ENCODE peak calls at places on chromosome 6, in seven cellular contexts. I is stomach, X is neural crest cell, K is CD14-positive monocyte, M is small intestine, D is NCI-H1417 treated with DMSO at 0.1 percent for 48 hours, N is OCI-LY7. B is an unnamed sample.

GRCh38 chr6:71852951-71853350 is 33.4 kb upstream of the RIMS1 start:
- DNase-seq in M (no peak), D (no peak), K (no peak), X (no peak), N (no peak), I (no peak), B (no peak)

GRCh38 chr6:53669592-53669991 is 4.0 kb upstream of the KLHL31 start:
- DNase-seq in D (no peak), M (no peak), K (no peak), X (no peak), I (no peak), N (no peak), B (no peak)

GRCh38 chr6:2719053-2719375 is 31.7 kb downstream of the MYLK4 start:
- DNase-seq in M (no peak), D (no peak), K (no peak), N (no peak), I (no peak), X (no peak), B (no peak)

GRCh38 chr6:21873562-21873961 is 280.0 kb downstream of the SOX4 start:
- DNase-seq in M (no peak), X (no peak), I (no peak), D (no peak), N (no peak), K (no peak), B (no peak)

GRCh38 chr6:63714091-63714490 is 78.5 kb downstream of the PHF3 start:
- DNase-seq in N (no peak), X (no peak), D (no peak), M (no peak), I (no peak), K (no peak), B (no peak)

GRCh38 chr6:137277971-137278602 is 58.9 kb upstream of the IFNGR1 start:
- DNase-seq in M (no peak), K (no peak), X (no peak), N (no peak), D (no peak), I (no peak), B (no peak)

GRCh38 chr6:111238464-111239119 is 151.3 kb downstream of the SLC16A10 start:
- DNase-seq in N (no peak), K (peak; percentile 90), X (no peak), D (no peak), M (no peak), I (no peak), B (no peak)

GRCh38 chr6:42974919-42975505 is 4.0 kb downstream of the PEX6 start:
- DNase-seq in N (no peak), D (no peak), I (no peak), K (no peak), M (no peak), X (no peak), B (no peak)

GRCh38 chr6:37072526-37072925 is 67.1 kb downstream of the FGD2 start:
- DNase-seq in N (no peak), X (no peak), D (no peak), K (no peak), I (no peak), M (no peak), B (peak; percentile 49)

GRCh38 chr6:4124361-4124760 is 11.0 kb downstream of the ECI2 start:
- DNase-seq in M (no peak), D (no peak), K (no peak), I (no peak), N (no peak), X (no peak), B (no peak)

GRCh38 chr6:37547564-37548061 is 47.9 kb upstream of the CCDC167 start:
- DNase-seq in N (peak; percentile 76), D (no peak), M (no peak), I (no peak), K (no peak), X (no peak), B (no peak)